ENCODE peak calls at places on chromosomes 13 and 19, in nine cellular contexts. L is spleen, I is body of pancreas, C is gastrocnemius medialis, E is PC-9, V is pancreas, M is H1, N is adrenal gland, G is psoas muscle. T is an unnamed sample.

GRCh38 chr13:80504453-80504852 is 163.5 kb upstream of the SPRY2 start:
- DNase-seq in L (no peak), E (no peak), G (no peak), M (no peak), C (peak; percentile 8), V (no peak), N (no peak), I (no peak), T (no peak)

GRCh38 chr19:38543807-38544568 is 73.8 kb downstream of the MAP4K1 start:
- DNase-seq in V (peak; percentile 74), N (peak; percentile 92), G (peak; percentile 85), E (peak; percentile 60), I (peak; percentile 92), M (no peak), C (peak; percentile 69), L (no peak), T (peak; percentile 82)

GRCh38 chr19:4633140-4633967 is 6.0 kb upstream of the TNFAIP8L1 start:
- DNase-seq in M (no peak), I (peak; percentile 73), V (peak; percentile 70), G (peak; percentile 50), N (peak; percentile 79), E (peak; percentile 61), L (peak; percentile 87), C (no peak), T (peak; percentile 72)

GRCh38 chr19:38072776-38073411 is 151.1 kb downstream of the DPF1 start:
- DNase-seq in V (no peak), N (no peak), L (no peak), I (no peak), G (no peak), M (no peak), C (no peak), E (no peak), T (no peak)

GRCh38 chr13:94112731-94113130 is 366.8 kb downstream of the DCT start:
- DNase-seq in V (no peak), L (no peak), G (no peak), N (no peak), C (no peak), E (no peak), I (no peak), M (no peak), T (no peak)

GRCh38 chr19:48813123-48813911 is 2.5 kb upstream of the BCAT2 start:
- DNase-seq in V (no peak), N (no peak), L (no peak), E (no peak), G (no peak), M (no peak), I (peak; percentile 35), C (no peak), T (no peak)

GRCh38 chr19:35248310-35249145 is at the start of gene LSR:
- DNase-seq in I (peak; percentile 96), E (peak; percentile 95), L (peak; percentile 94), N (peak; percentile 84), V (peak; percentile 93), C (no peak), G (peak; percentile 47), M (peak; percentile 88), T (peak; percentile 94)

GRCh38 chr19:46210634-46211033 is 18.9 kb upstream of the IGFL1 start:
- DNase-seq in C (no peak), G (no peak), N (no peak), L (no peak), I (no peak), M (no peak), V (no peak), E (no peak), T (no peak)

GRCh38 chr19:17323274-17323972 is 11.2 kb downstream of the ANO8 start:
- DNase-seq in N (no peak), M (no peak), C (no peak), L (no peak), G (no peak), V (no peak), E (no peak), I (no peak), T (no peak)

GRCh38 chr19:36151144-36152051 is 849 bp downstream of the COX7A1 start:
- DNase-seq in V (no peak), M (no peak), I (peak; percentile 45), N (peak; percentile 78), G (peak; percentile 65), E (no peak), C (peak; percentile 56), L (peak; percentile 81), T (no peak)

GRCh38 chr19:10979950-10980349 is 19.1 kb downstream of the SMARCA4 start:
- DNase-seq in V (no peak), E (no peak), I (no peak), N (peak; percentile 23), G (no peak), C (no peak), L (no peak), M (no peak), T (no peak)

GRCh38 chr19:13302521-13303270 is 152.5 kb downstream of the IER2 start:
- DNase-seq in I (no peak), E (no peak), G (no peak), N (no peak), M (no peak), V (no peak), C (no peak), L (no peak), T (no peak)
- H3K27me3 ChIP-seq in I (peaks cover 5% of the 10 kb centered on the region), E (peaks cover 80% of the 10 kb centered on the region), G (peaks cover 6% of the 10 kb centered on the region), N (peaks cover 14% of the 10 kb centered on the region), M (no peaks in the 10 kb centered on the region), V (no peaks in the 10 kb centered on the region), C (peaks cover 22% of the 10 kb centered on the region), L (peaks cover 61% of the 10 kb centered on the region), T (peaks cover 46% of the 10 kb centered on the region)

GRCh38 chr13:110138009-110138699 is 168.8 kb downstream of the COL4A1 start:
- DNase-seq in L (peak; percentile 90), M (no peak), C (peak; percentile 75), I (peak; percentile 74), V (peak; percentile 73), E (peak; percentile 82), G (peak; percentile 81), N (peak; percentile 84), T (peak; percentile 86)
- TF ChIP-seq CTCF in L (peak; percentile 17), M (no peak), C (no peak), I (no peak), V (no peak), E (peak; percentile 42), G (no peak), N (peak; percentile 5), T (no peak)

GRCh38 chr19:44767295-44768180 is 10.2 kb upstream of the CBLC start:
- DNase-seq in V (no peak), N (peak; percentile 12), M (no peak), C (no peak), G (no peak), L (no peak), I (no peak), E (no peak), T (no peak)

GRCh38 chr19:44765949-44766335 is 11.7 kb upstream of the CBLC start:
- DNase-seq in V (no peak), M (no peak), C (no peak), N (no peak), L (no peak), E (no peak), G (no peak), I (no peak), T (no peak)

GRCh38 chr19:44770550-44771257 is 7.0 kb upstream of the CBLC start:
- DNase-seq in N (peak; percentile 98), G (peak; percentile 89), M (peak; percentile 90), E (peak; percentile 97), C (peak; percentile 82), V (peak; percentile 97), I (peak; percentile 99), L (peak; percentile 99), T (peak; percentile 97)

GRCh38 chr19:44762033-44762432 is 13.5 kb downstream of the BCL3 start:
- DNase-seq in E (no peak), N (no peak), I (no peak), M (no peak), G (no peak), L (no peak), V (no peak), C (no peak), T (no peak)

DNA sequence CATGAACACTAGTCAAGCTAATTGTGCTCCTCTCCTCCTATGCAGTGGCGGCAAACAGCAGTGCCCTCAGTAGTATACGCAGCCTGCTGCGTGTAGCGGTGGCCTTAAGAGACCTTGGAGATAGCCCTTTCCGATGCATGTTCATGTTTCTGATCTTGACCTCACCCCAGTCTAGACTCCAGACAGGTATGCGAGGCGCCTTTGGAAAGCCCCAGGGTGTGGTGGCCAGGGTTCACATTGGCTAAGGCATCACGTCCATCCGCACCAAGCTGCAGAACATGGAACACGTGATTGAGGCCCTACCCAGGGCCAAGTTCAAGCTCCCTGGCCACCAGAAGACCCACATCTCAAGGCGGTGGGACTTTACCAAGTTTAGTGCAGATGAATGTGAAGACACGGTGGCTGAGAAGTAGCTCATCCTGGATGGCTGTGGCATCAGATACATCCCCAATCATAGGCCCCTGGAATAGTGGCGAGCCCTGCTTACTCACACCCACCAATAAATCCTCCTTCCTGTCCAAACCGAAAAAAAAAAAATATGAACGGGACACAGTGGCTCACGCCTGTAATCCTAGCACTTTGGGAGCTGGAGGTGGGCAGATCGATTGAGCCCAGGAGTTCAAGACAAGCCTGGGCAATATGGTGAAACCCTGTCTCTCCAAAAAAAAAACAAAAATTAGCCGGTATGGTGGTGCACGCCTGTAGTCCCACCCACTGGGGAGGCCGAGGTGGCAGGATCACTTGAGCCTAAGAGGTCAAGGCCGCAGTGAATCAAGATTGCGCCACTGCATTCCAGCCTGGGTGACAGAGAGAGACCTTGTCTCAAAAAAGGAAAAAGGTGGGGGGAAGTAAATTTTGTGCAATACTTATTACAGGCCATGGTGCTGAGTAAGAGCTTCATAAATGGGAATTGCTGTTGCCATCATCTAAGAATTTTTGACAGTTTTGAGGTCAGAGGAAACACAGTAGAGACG is 12.4 kb upstream of the CBLC start:
- DNase-seq in E (no peak), V (no peak), C (no peak), I (no peak), L (peak; percentile 88), G (no peak), M (no peak), N (peak; percentile 81), T (peak; percentile 74)
- H3K27ac ChIP-seq in E (peak overlapping the region; percentile 31), V (no peak overlapping the region), C (no peak overlapping the region), I (no peak overlapping the region), L (peak overlapping the region; percentile 86), G (no peak overlapping the region), M (no peak overlapping the region), N (peak overlapping the region; percentile 18), T (no peak overlapping the region)

GRCh38 chr19:31347828-31348314 is 1.4 kb downstream of the TSHZ3 start:
- DNase-seq in C (no peak), M (no peak), V (no peak), I (no peak), G (no peak), E (no peak), L (no peak), N (no peak), T (no peak)

GRCh38 chr19:31348416-31349159 is 648 bp downstream of the TSHZ3 start:
- DNase-seq in M (no peak), V (peak; percentile 21), I (peak; percentile 17), C (no peak), L (no peak), G (peak; percentile 41), N (no peak), E (no peak), T (no peak)

GRCh38 chr19:31350693-31351211 is 1.5 kb upstream of the TSHZ3 start:
- DNase-seq in I (peak; percentile 62), L (peak; percentile 82), N (peak; percentile 50), V (peak; percentile 53), C (no peak), E (no peak), G (peak; percentile 67), M (no peak), T (peak; percentile 81)

GRCh38 chr19:31350033-31350692 is 927 bp upstream of the TSHZ3 start:
- DNase-seq in I (no peak), C (no peak), L (peak; percentile 81), M (no peak), N (no peak), V (peak; percentile 19), G (peak; percentile 40), E (no peak), T (no peak)

GRCh38 chr19:31349160-31349881 is at the start of gene TSHZ3:
- DNase-seq in G (peak; percentile 81), M (no peak), C (peak; percentile 48), I (peak; percentile 50), E (no peak), N (peak; percentile 67), L (peak; percentile 91), V (peak; percentile 58), T (peak; percentile 84)
- H3K27me3 ChIP-seq in G (peaks cover 32% of the 10 kb centered on the region), M (peaks cover 38% of the 10 kb centered on the region), C (peaks cover 41% of the 10 kb centered on the region), I (peaks cover 8% of the 10 kb centered on the region), E (peaks cover 34% of the 10 kb centered on the region), N (peaks cover 3% of the 10 kb centered on the region), L (peaks cover 64% of the 10 kb centered on the region), V (no peaks in the 10 kb centered on the region), T (peaks cover 31% of the 10 kb centered on the region)